ENCODE peak calls at places on chromosomes 4 and X, in ten cellular contexts. A is endothelial cell of umbilical vein, P is upper lobe of left lung, J is esophagus muscularis mucosa, I is SK-N-SH, O is breast epithelium, C is stomach, U is HCT116, D is transverse colon, E is Panc1. F is an unnamed sample. For H3K4me1, the result is how much of the 10 kb centered on the place peaks cover.

GRCh38 chr4:98448923-98449322 is 187.7 kb downstream of the RAP1GDS1 start:
- DNase-seq in A (no peak), P (no peak), J (no peak), I (no peak), O (no peak), C (no peak), U (no peak), D (peak), E (no peak), F (no peak)

GRCh38 chr4:19327364-19327763 is 924.3 kb upstream of the SLIT2 start:
- DNase-seq in A (no peak), P (no peak), J (no peak), I (no peak), O (no peak), C (no peak), U (no peak), D (no peak), E (no peak), F (no peak)

GRCh38 chr4:18128241-18128640 is 106.7 kb upstream of the LCORL start:
- DNase-seq in A (no peak), P (no peak), J (no peak), I (no peak), O (no peak), C (no peak), U (no peak), D (no peak), E (no peak), F (no peak)

GRCh38 chrX:118990512-118991227 is 16.3 kb downstream of the LONRF3 start:
- DNase-seq in A (no peak), P (no peak), J (no peak), I (no peak), O (no peak), C (no peak), U (no peak), D (no peak), E (no peak), F (no peak)

GRCh38 chr4:40419231-40419912 is 84.2 kb downstream of the CHRNA9 start:
- DNase-seq in A (no peak), P (no peak), J (no peak), I (no peak), O (no peak), C (no peak), U (no peak), D (peak), E (no peak), F (no peak)

GRCh38 chr4:57191523-57192034 is 81.4 kb upstream of the IGFBP7 start:
- DNase-seq in A (peak), P (no peak), J (no peak), I (no peak), O (no peak), C (no peak), U (no peak), D (peak), E (no peak), F (no peak)

GRCh38 chr4:54446556-54446955 is 211.2 kb upstream of the KIT start:
- DNase-seq in A (no peak), P (no peak), J (no peak), I (no peak), O (no peak), C (no peak), U (no peak), D (no peak), E (no peak), F (no peak)

GRCh38 chr4:10343656-10344055 is 113.6 kb downstream of the ZNF518B start:
- DNase-seq in A (no peak), P (no peak), J (no peak), I (no peak), O (no peak), C (no peak), U (no peak), D (no peak), E (no peak), F (no peak)

GRCh38 chrX:68999351-68999750 is 165.9 kb downstream of the PJA1 start:
- DNase-seq in A (peak), P (no peak), J (peak), I (no peak), O (no peak), C (no peak), U (peak), D (no peak), E (no peak), F (no peak)

GRCh38 chr4:4677825-4678522 is 136.1 kb upstream of the STX18 start:
- DNase-seq in A (peak), P (no peak), J (no peak), I (peak), O (no peak), C (no peak), U (peak), D (no peak), E (no peak), F (no peak)

GRCh38 chr4:20422398-20422797 is 170.7 kb downstream of the SLIT2 start:
- DNase-seq in A (peak), P (no peak), J (no peak), I (peak), O (no peak), C (peak), U (peak), D (peak), E (peak), F (no peak)

GRCh38 chrX:153703036-153703370 is 15.3 kb downstream of the SLC6A8 start:
- DNase-seq in A (no peak), P (peak), J (no peak), I (no peak), O (peak), C (peak), U (no peak), D (peak), E (no peak), F (no peak)

GRCh38 chr4:127586922-127587571 is 45.7 kb upstream of the INTU start:
- DNase-seq in A (peak), P (no peak), J (no peak), I (peak), O (no peak), C (no peak), U (peak), D (no peak), E (peak), F (no peak)

GRCh38 chr4:182975806-182976205 is 58.6 kb upstream of the DCTD start:
- DNase-seq in A (peak), P (no peak), J (no peak), I (peak), O (no peak), C (no peak), U (peak), D (no peak), E (peak), F (no peak)

GRCh38 chr4:17623451-17624001 is 9.1 kb downstream of the MED28 start:
- DNase-seq in A (no peak), P (no peak), J (no peak), I (no peak), O (no peak), C (no peak), U (no peak), D (no peak), E (no peak), F (no peak)

GRCh38 chr4:178198691-178199090 is 756.5 kb upstream of the AGA start:
- DNase-seq in A (no peak), P (no peak), J (no peak), I (no peak), O (no peak), C (no peak), U (no peak), D (no peak), E (no peak), F (no peak)

GRCh38 chrX:124940536-124940935 is 379.1 kb upstream of the TEX13C start:
- DNase-seq in A (no peak), P (no peak), J (no peak), I (no peak), O (no peak), C (no peak), U (no peak), D (no peak), E (no peak), F (no peak)

GRCh38 chrX:97597954-97598353 is 714.2 kb downstream of the RPA4 start:
- DNase-seq in A (peak), P (no peak), J (no peak), I (no peak), O (no peak), C (no peak), U (no peak), D (no peak), E (no peak), F (no peak)

GRCh38 chr4:71441186-71442169 is 102.7 kb downstream of the SLC4A4 start:
- DNase-seq in A (no peak), P (no peak), J (no peak), I (no peak), O (no peak), C (no peak), U (no peak), D (no peak), E (no peak), F (no peak)

GRCh38 chr4:86498560-86499166 is 95.5 kb upstream of the PTPN13 start:
- DNase-seq in A (peak), P (no peak), J (no peak), I (peak), O (no peak), C (no peak), U (peak), D (no peak), E (peak), F (no peak)

GRCh38 chr4:21032246-21032645 is 332.0 kb downstream of the PACRGL start:
- DNase-seq in A (no peak), P (no peak), J (no peak), I (no peak), O (no peak), C (no peak), U (no peak), D (no peak), E (no peak), F (no peak)

GRCh38 chr4:156771171-156771837 is 200.3 kb downstream of the PDGFC start:
- DNase-seq in A (peak), P (no peak), J (no peak), I (peak), O (no peak), C (peak), U (peak), D (no peak), E (no peak), F (no peak)

GRCh38 chrX:148298737-148299136 is 201.7 kb upstream of the AFF2 start:
- DNase-seq in A (peak), P (no peak), J (no peak), I (no peak), O (no peak), C (no peak), U (no peak), D (no peak), E (no peak), F (no peak)

GRCh38 chr4:168634276-168634802 is 137.5 kb downstream of the PALLD start:
- DNase-seq in A (peak), P (no peak), J (no peak), I (no peak), O (no peak), C (no peak), U (no peak), D (no peak), E (no peak), F (no peak)

GRCh38 chr4:16229604-16230003 is 3.3 kb upstream of the TAPT1 start:
- DNase-seq in A (no peak), P (no peak), J (no peak), I (no peak), O (no peak), C (no peak), U (no peak), D (no peak), E (no peak), F (no peak)

GRCh38 chr4:127788517-127788916 is 6.4 kb downstream of the HSPA4L start:
- DNase-seq in A (no peak), P (no peak), J (no peak), I (peak), O (no peak), C (no peak), U (peak), D (no peak), E (no peak), F (no peak)

GRCh38 chrX:13360146-13360545 is 40.3 kb upstream of the ATXN3L start:
- DNase-seq in A (no peak), P (no peak), J (no peak), I (no peak), O (no peak), C (no peak), U (no peak), D (no peak), E (no peak), F (no peak)

GRCh38 chr4:186560647-186561046 is 5.3 kb upstream of the MTNR1A start:
- DNase-seq in A (no peak), P (no peak), J (no peak), I (no peak), O (no peak), C (no peak), U (no peak), D (no peak), E (no peak), F (no peak)

GRCh38 chr4:137069473-137069872 is 462.8 kb downstream of the PCDH18 start:
- DNase-seq in A (no peak), P (no peak), J (no peak), I (no peak), O (no peak), C (no peak), U (no peak), D (no peak), E (no peak), F (no peak)

GRCh38 chr4:72112514-72113156 is 80.8 kb downstream of the NPFFR2 start:
- DNase-seq in A (peak), P (no peak), J (no peak), I (no peak), O (no peak), C (no peak), U (peak), D (no peak), E (peak), F (no peak)

GRCh38 chrX:85365370-85365995 is 14.0 kb downstream of the POF1B start:
- DNase-seq in A (no peak), P (no peak), J (no peak), I (no peak), O (no peak), C (no peak), U (no peak), D (no peak), E (no peak), F (no peak)

GRCh38 chrX:131633285-131633917 is 89.5 kb downstream of the OR13H1 start:
- DNase-seq in A (peak), P (no peak), J (no peak), I (peak), O (no peak), C (peak), U (peak), D (peak), E (peak), F (no peak)

GRCh38 chrX:29545878-29546277 is 669.5 kb upstream of the MAGEB2 start:
- DNase-seq in A (no peak), P (no peak), J (no peak), I (no peak), O (no peak), C (no peak), U (no peak), D (no peak), E (no peak), F (no peak)

GRCh38 chrX:149540133-149540620 is 635 bp upstream of the EOLA1 start:
- DNase-seq in A (no peak), P (peak), J (peak), I (peak), O (peak), C (peak), U (peak), D (peak), E (no peak), F (peak)

GRCh38 chr4:94673961-94674360 is 83.8 kb upstream of the BMPR1B start:
- DNase-seq in A (no peak), P (no peak), J (no peak), I (no peak), O (no peak), C (no peak), U (no peak), D (no peak), E (no peak), F (no peak)

GRCh38 chrX:153764786-153765137 is 713 bp downstream of the PLXNB3 start:
- DNase-seq in A (no peak), P (peak), J (no peak), I (peak), O (no peak), C (no peak), U (no peak), D (no peak), E (no peak), F (no peak)

GRCh38 chrX:119880552-119881437 is 9.2 kb downstream of the NDUFA1 start:
- DNase-seq in A (peak), P (no peak), J (no peak), I (peak), O (no peak), C (no peak), U (peak), D (peak), E (peak), F (no peak)

GRCh38 chrX:39848243-39848642 is 249.5 kb downstream of the BCOR start:
- DNase-seq in A (peak), P (no peak), J (no peak), I (no peak), O (no peak), C (no peak), U (no peak), D (no peak), E (no peak), F (no peak)

GRCh38 chrX:22060451-22060940 is 28.4 kb downstream of the PHEX start:
- DNase-seq in A (peak), P (no peak), J (no peak), I (no peak), O (no peak), C (no peak), U (no peak), D (no peak), E (no peak), F (no peak)

GRCh38 chr4:96102541-96103018 is 262.7 kb downstream of the PDHA2 start:
- DNase-seq in A (peak), P (no peak), J (no peak), I (no peak), O (no peak), C (no peak), U (no peak), D (no peak), E (no peak), F (no peak)

GRCh38 chr4:96099031-96099430 is 259.1 kb downstream of the PDHA2 start:
- DNase-seq in A (no peak), P (no peak), J (no peak), I (no peak), O (no peak), C (no peak), U (no peak), D (no peak), E (no peak), F (no peak)

GRCh38 chr4:96097693-96098092 is 257.8 kb downstream of the PDHA2 start:
- DNase-seq in A (no peak), P (no peak), J (no peak), I (no peak), O (no peak), C (no peak), U (no peak), D (no peak), E (no peak), F (no peak)

GRCh38 chr4:96108146-96108545 is 268.3 kb downstream of the PDHA2 start:
- DNase-seq in A (no peak), P (no peak), J (no peak), I (no peak), O (no peak), C (no peak), U (no peak), D (no peak), E (no peak), F (no peak)

DNA sequence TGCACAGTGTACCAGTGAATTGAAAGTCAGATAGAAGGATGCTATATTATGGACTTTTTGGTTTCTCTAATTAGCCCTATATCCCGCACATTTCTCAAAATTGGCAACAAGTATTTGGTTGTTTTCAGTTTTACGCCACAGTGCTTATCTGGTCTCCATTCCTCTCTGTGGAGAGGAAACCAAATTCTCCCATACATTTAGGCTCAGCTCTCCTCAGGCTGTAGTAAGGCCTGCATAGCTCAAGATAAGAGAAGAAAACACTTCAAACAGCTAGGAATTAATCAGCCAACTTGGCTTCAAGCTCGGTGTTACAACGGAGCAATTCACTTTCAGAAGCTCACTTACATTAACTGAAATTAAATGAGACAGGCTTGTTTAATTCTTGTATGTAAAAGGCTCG is 263.2 kb downstream of the PDHA2 start:
- DNase-seq in A (peak), P (no peak), J (no peak), I (no peak), O (no peak), C (no peak), U (no peak), D (no peak), E (no peak), F (no peak)
- H3K27ac ChIP-seq in A (no peak), P (no peak), J (no peak), I (no peak), O (no peak), C (no peak), U (no peak), D (no peak), E (no peak), F (no peak)

DNA sequence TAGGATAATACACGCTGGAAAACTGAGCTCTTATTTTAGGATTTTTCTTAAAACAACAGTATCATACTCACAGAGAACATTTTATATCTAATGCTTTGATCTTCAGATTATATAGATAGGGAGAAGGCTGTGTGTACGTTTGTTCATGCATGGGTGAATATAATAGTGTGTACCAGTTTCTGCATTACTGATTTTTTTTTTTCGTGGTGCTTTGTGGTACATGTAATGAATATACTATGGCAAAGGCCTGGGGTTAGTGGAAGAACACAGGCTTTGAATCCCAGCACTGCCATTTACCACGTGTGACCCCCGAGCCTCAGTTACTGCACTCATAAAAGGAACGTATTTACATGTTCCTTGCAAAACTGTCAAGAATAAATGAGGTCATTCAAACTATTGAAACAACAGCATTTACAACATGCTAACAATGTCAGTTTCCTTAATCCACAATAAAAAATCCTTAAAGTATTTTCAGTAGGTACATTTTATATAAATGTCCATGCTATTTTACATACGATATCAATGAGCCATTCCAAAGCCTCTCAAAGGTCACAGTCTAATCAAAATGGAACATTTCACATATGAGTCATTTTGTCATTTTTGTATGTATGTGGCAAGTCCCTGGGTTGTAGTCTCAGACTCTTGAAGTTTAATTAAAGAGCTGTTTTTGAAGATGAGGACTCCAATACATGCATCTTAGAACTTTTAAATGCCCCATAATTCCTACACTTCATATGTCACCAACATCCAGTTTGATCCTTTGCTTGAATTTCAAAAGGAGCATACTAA is 242.9 kb downstream of the PPP3CA start:
- DNase-seq in A (peak), P (no peak), J (no peak), I (no peak), O (no peak), C (no peak), U (no peak), D (no peak), E (no peak), F (no peak)
- H3K4me1 ChIP-seq in A (under half), P (under half), J (under half), I (under half), O (under half), C (under half), U (half or more), D (under half), E (under half), F (under half)

GRCh38 chr4:97235516-97235915 is 907.8 kb downstream of the STPG2 start:
- DNase-seq in A (peak), P (no peak), J (no peak), I (peak), O (no peak), C (no peak), U (no peak), D (no peak), E (no peak), F (no peak)

GRCh38 chr4:97239699-97239997 is 903.6 kb downstream of the STPG2 start:
- DNase-seq in A (no peak), P (no peak), J (no peak), I (no peak), O (no peak), C (no peak), U (no peak), D (no peak), E (no peak), F (no peak)

GRCh38 chr4:97238956-97239698 is 904.1 kb downstream of the STPG2 start:
- DNase-seq in A (no peak), P (no peak), J (no peak), I (no peak), O (no peak), C (no peak), U (no peak), D (no peak), E (no peak), F (no peak)
- TF ChIP-seq POLR2AphosphoS5 in A (no peak), P (no peak), J (no peak), I (no peak), O (no peak), C (no peak), U (no peak), D (no peak), E (no peak), F (no peak)

DNA sequence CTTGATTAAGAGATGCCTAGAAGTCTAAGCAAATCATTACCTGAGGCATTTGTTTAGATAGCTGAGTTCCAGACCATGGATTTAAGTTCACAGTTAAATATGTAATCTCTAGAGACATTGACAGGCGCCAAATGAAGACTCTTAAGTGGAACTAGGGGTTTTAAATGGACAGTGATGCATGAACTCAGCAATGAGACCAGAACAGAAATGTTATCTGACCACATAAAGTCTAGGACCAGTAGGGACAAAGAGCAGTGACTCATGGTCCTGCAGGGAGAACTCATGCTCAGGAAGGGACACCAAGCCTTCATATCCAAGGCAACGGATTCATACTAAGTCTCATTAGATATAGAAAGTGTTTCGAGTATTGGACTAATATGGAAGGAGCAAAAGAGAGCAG is 152.3 kb downstream of the PPARGC1A start:
- DNase-seq in A (no peak), P (no peak), J (no peak), I (no peak), O (no peak), C (no peak), U (no peak), D (no peak), E (no peak), F (no peak)
- H3K27ac ChIP-seq in A (no peak), P (no peak), J (no peak), I (no peak), O (no peak), C (no peak), U (no peak), D (no peak), E (no peak), F (no peak)

GRCh38 chr4:5993876-5994811 is 24.1 kb downstream of the C4orf50 start:
- DNase-seq in A (no peak), P (no peak), J (no peak), I (no peak), O (no peak), C (no peak), U (no peak), D (no peak), E (no peak), F (peak)
- H3K4me1 ChIP-seq in A (under half), P (under half), J (under half), I (under half), O (under half), C (under half), U (under half), D (under half), E (under half), F (under half)

F was measured in suprapubic skin.